ENCODE peak calls at places on chromosomes 7 and 10, in nine cellular contexts. One of them, this sample, is unnamed.

GRCh38 chr10:92886334-92886961 is 38.1 kb downstream of the EXOC6 start:
- DNase-seq in astrocyte of the hippocampus: no peak
- DNase-seq in HFF-Myc: no peak
- DNase-seq in IMR-90: peak
- DNase-seq in substantia nigra: no peak
- DNase-seq in astrocyte of the spinal cord: peak
- DNase-seq in AG10803: no peak
- DNase-seq in GM19239: no peak
- DNase-seq in ascending aorta: no peak
- DNase-seq in this sample: no peak

GRCh38 chr10:59333731-59334130 is 28.6 kb downstream of the FAM13C start:
- DNase-seq in astrocyte of the hippocampus: no peak
- DNase-seq in HFF-Myc: no peak
- DNase-seq in IMR-90: peak
- DNase-seq in substantia nigra: no peak
- DNase-seq in astrocyte of the spinal cord: no peak
- DNase-seq in AG10803: no peak
- DNase-seq in GM19239: no peak
- DNase-seq in ascending aorta: no peak
- DNase-seq in this sample: no peak

GRCh38 chr10:12638103-12638502 is 288.8 kb downstream of the CAMK1D start:
- DNase-seq in astrocyte of the hippocampus: no peak
- DNase-seq in HFF-Myc: peak
- DNase-seq in IMR-90: peak
- DNase-seq in substantia nigra: no peak
- DNase-seq in astrocyte of the spinal cord: peak
- DNase-seq in AG10803: peak
- DNase-seq in GM19239: no peak
- DNase-seq in ascending aorta: no peak
- DNase-seq in this sample: no peak

GRCh38 chr10:112912441-112912911 is 37.6 kb upstream of the TCF7L2 start:
- DNase-seq in astrocyte of the hippocampus: no peak
- DNase-seq in HFF-Myc: no peak
- DNase-seq in IMR-90: peak
- DNase-seq in substantia nigra: no peak
- DNase-seq in astrocyte of the spinal cord: no peak
- DNase-seq in AG10803: no peak
- DNase-seq in GM19239: no peak
- DNase-seq in ascending aorta: no peak
- DNase-seq in this sample: no peak

GRCh38 chr10:76311752-76312699 is 880.6 kb downstream of the LRMDA start:
- DNase-seq in astrocyte of the hippocampus: no peak
- DNase-seq in HFF-Myc: no peak
- DNase-seq in IMR-90: no peak
- DNase-seq in substantia nigra: no peak
- DNase-seq in astrocyte of the spinal cord: no peak
- DNase-seq in AG10803: peak
- DNase-seq in GM19239: no peak
- DNase-seq in ascending aorta: no peak
- DNase-seq in this sample: peak

GRCh38 chr7:112067205-112067604 is 139.0 kb downstream of the DOCK4 start:
- DNase-seq in astrocyte of the hippocampus: no peak
- DNase-seq in HFF-Myc: no peak
- DNase-seq in IMR-90: no peak
- DNase-seq in substantia nigra: no peak
- DNase-seq in astrocyte of the spinal cord: no peak
- DNase-seq in AG10803: no peak
- DNase-seq in GM19239: no peak
- DNase-seq in ascending aorta: no peak
- DNase-seq in this sample: no peak

GRCh38 chr7:28984631-28985030 is 26.5 kb upstream of the TRIL start:
- DNase-seq in astrocyte of the hippocampus: peak
- DNase-seq in HFF-Myc: peak
- DNase-seq in IMR-90: peak
- DNase-seq in substantia nigra: peak
- DNase-seq in astrocyte of the spinal cord: peak
- DNase-seq in AG10803: peak
- DNase-seq in GM19239: no peak
- DNase-seq in ascending aorta: no peak
- DNase-seq in this sample: peak

GRCh38 chr10:113062977-113063967 is 113.2 kb downstream of the TCF7L2 start:
- DNase-seq in astrocyte of the hippocampus: peak
- DNase-seq in HFF-Myc: no peak
- DNase-seq in IMR-90: peak
- DNase-seq in substantia nigra: no peak
- DNase-seq in astrocyte of the spinal cord: no peak
- DNase-seq in AG10803: no peak
- DNase-seq in GM19239: no peak
- DNase-seq in ascending aorta: no peak
- DNase-seq in this sample: peak

GRCh38 chr10:132162590-132163277 is 24.0 kb upstream of the DPYSL4 start:
- DNase-seq in astrocyte of the hippocampus: no peak
- DNase-seq in HFF-Myc: no peak
- DNase-seq in IMR-90: no peak
- DNase-seq in substantia nigra: no peak
- DNase-seq in astrocyte of the spinal cord: no peak
- DNase-seq in AG10803: no peak
- DNase-seq in GM19239: no peak
- DNase-seq in ascending aorta: no peak
- DNase-seq in this sample: no peak